ENCODE peak calls at places on chromosomes 3 and 15, in ten cellular contexts. R, P, D, K, N, F, C, I, G and Y are unnamed samples. For H3K9me3, the result is how much of the 10 kb centered on the place peaks cover.

GRCh38 chr3:10983219-10983916 is 9.2 kb upstream of the SLC6A1 start:
- DNase-seq in R (no peak), P (peak), D (peak), K (peak), N (no peak), F (no peak), C (peak), I (peak), G (peak), Y (no peak)

GRCh38 chr3:160038862-160039562 is 50.4 kb downstream of the IL12A start:
- DNase-seq in R (no peak), P (no peak), D (no peak), K (peak), N (peak), F (no peak), C (peak), I (no peak), G (peak), Y (no peak)

GRCh38 chr3:98540346-98540745 is 8.6 kb downstream of the GPR15 start:
- DNase-seq in R (no peak), P (no peak), D (no peak), K (no peak), N (no peak), F (no peak), C (no peak), I (no peak), G (no peak), Y (no peak)

GRCh38 chr3:85790445-85791030 is 831.7 kb downstream of the CADM2 start:
- DNase-seq in R (no peak), P (no peak), D (no peak), K (no peak), N (no peak), F (no peak), C (no peak), I (no peak), G (peak), Y (no peak)

GRCh38 chr3:28860307-28860706 is 420.6 kb upstream of the RBMS3 start:
- DNase-seq in R (no peak), P (no peak), D (no peak), K (peak), N (peak), F (peak), C (no peak), I (peak), G (no peak), Y (no peak)

GRCh38 chr15:99928429-99928981 is 195.3 kb upstream of the LYSMD4 start:
- DNase-seq in R (peak), P (peak), D (peak), K (peak), N (peak), F (peak), C (peak), I (peak), G (peak), Y (peak)

GRCh38 chr3:171741377-171741776 is 68.9 kb downstream of the PLD1 start:
- DNase-seq in R (no peak), P (no peak), D (no peak), K (no peak), N (no peak), F (no peak), C (no peak), I (no peak), G (no peak), Y (no peak)

GRCh38 chr3:120449701-120450216 is 1.0 kb downstream of the FSTL1 start:
- DNase-seq in R (no peak), P (peak), D (peak), K (peak), N (no peak), F (no peak), C (no peak), I (no peak), G (no peak), Y (no peak)

GRCh38 chr3:124351430-124352142 is 359.7 kb upstream of the ROPN1 start:
- DNase-seq in R (no peak), P (peak), D (peak), K (peak), N (no peak), F (no peak), C (peak), I (peak), G (no peak), Y (no peak)

GRCh38 chr3:71903141-71903540 is 118.2 kb upstream of the PROK2 start:
- DNase-seq in R (no peak), P (no peak), D (no peak), K (no peak), N (no peak), F (no peak), C (no peak), I (no peak), G (no peak), Y (no peak)

GRCh38 chr3:143786229-143787199 is 61.8 kb downstream of the SLC9A9 start:
- DNase-seq in R (peak), P (no peak), D (peak), K (no peak), N (no peak), F (peak), C (no peak), I (peak), G (peak), Y (no peak)

GRCh38 chr15:75455982-75456531 is 4.6 kb upstream of the SIN3A start:
- DNase-seq in R (no peak), P (peak), D (peak), K (no peak), N (no peak), F (no peak), C (peak), I (no peak), G (peak), Y (no peak)

GRCh38 chr3:30914696-30915095 is 20.2 kb upstream of the GADL1 start:
- DNase-seq in R (no peak), P (no peak), D (no peak), K (no peak), N (no peak), F (no peak), C (no peak), I (no peak), G (no peak), Y (no peak)

GRCh38 chr3:127226946-127227842 is 34.3 kb downstream of the PRR23E start:
- DNase-seq in R (no peak), P (no peak), D (no peak), K (no peak), N (peak), F (no peak), C (peak), I (no peak), G (no peak), Y (no peak)

GRCh38 chr3:123423026-123423425 is 25.9 kb downstream of the ADCY5 start:
- DNase-seq in R (no peak), P (no peak), D (no peak), K (no peak), N (no peak), F (peak), C (no peak), I (no peak), G (no peak), Y (no peak)

GRCh38 chr3:13865106-13865505 is 14.8 kb downstream of the WNT7A start:
- DNase-seq in R (no peak), P (no peak), D (no peak), K (no peak), N (no peak), F (no peak), C (no peak), I (no peak), G (no peak), Y (no peak)

GRCh38 chr15:47188766-47189507 is 528.4 kb upstream of the SEMA6D start:
- DNase-seq in R (no peak), P (no peak), D (no peak), K (no peak), N (no peak), F (no peak), C (peak), I (no peak), G (no peak), Y (no peak)

GRCh38 chr3:113546414-113546893 is 14.1 kb downstream of the SIDT1 start:
- DNase-seq in R (no peak), P (no peak), D (no peak), K (no peak), N (no peak), F (no peak), C (no peak), I (no peak), G (no peak), Y (no peak)

GRCh38 chr3:187318819-187319616 is 27.5 kb upstream of the MASP1 start:
- DNase-seq in R (peak), P (peak), D (peak), K (peak), N (no peak), F (no peak), C (peak), I (peak), G (peak), Y (peak)

GRCh38 chr3:53890726-53891499 is 746 bp downstream of the SELENOK start:
- DNase-seq in R (no peak), P (peak), D (peak), K (no peak), N (no peak), F (no peak), C (no peak), I (peak), G (peak), Y (peak)

GRCh38 chr3:128328546-128329458 is 137.9 kb downstream of the DNAJB8 start:
- DNase-seq in R (no peak), P (no peak), D (no peak), K (no peak), N (no peak), F (no peak), C (peak), I (peak), G (peak), Y (no peak)

GRCh38 chr3:46154300-46154699 is 53.8 kb downstream of the CCR1 start:
- DNase-seq in R (no peak), P (no peak), D (no peak), K (no peak), N (no peak), F (no peak), C (no peak), I (no peak), G (no peak), Y (no peak)

GRCh38 chr3:59978979-59979378 is 929.2 kb upstream of the CFAP20DC start:
- DNase-seq in R (no peak), P (no peak), D (no peak), K (no peak), N (no peak), F (no peak), C (no peak), I (no peak), G (no peak), Y (no peak)

GRCh38 chr15:73632670-73633058 is 525 bp downstream of the NPTN start:
- DNase-seq in R (no peak), P (no peak), D (no peak), K (no peak), N (no peak), F (peak), C (no peak), I (no peak), G (peak), Y (peak)

GRCh38 chr3:49171119-49171774 is at the start of gene KLHDC8B:
- DNase-seq in R (peak), P (peak), D (peak), K (peak), N (peak), F (peak), C (peak), I (peak), G (peak), Y (peak)

GRCh38 chr15:63490345-63491034 is 13.9 kb upstream of the USP3 start:
- DNase-seq in R (no peak), P (no peak), D (no peak), K (no peak), N (no peak), F (no peak), C (no peak), I (no peak), G (no peak), Y (no peak)

GRCh38 chr15:25065876-25066275 is 111.1 kb downstream of the SNRPN start:
- DNase-seq in R (peak), P (no peak), D (no peak), K (no peak), N (peak), F (no peak), C (no peak), I (no peak), G (no peak), Y (no peak)
- H3K9me3 ChIP-seq in R (half or more), P (half or more), D (half or more), K (half or more), N (half or more), F (half or more), C (half or more), I (under half), G (half or more), Y (under half)

GRCh38 chr3:44642337-44642736 is 6.2 kb upstream of the ZNF35 start:
- DNase-seq in R (no peak), P (no peak), D (no peak), K (no peak), N (no peak), F (no peak), C (no peak), I (no peak), G (no peak), Y (no peak)
- H3K9me3 ChIP-seq in R (under half), P (half or more), D (under half), K (under half), N (half or more), F (half or more), C (under half), I (under half), G (half or more), Y (under half)

GRCh38 chr15:58779554-58779953 is 8.5 kb downstream of the MINDY2 start:
- DNase-seq in R (no peak), P (no peak), D (no peak), K (no peak), N (no peak), F (no peak), C (no peak), I (no peak), G (no peak), Y (no peak)

GRCh38 chr15:58771621-58772235 is 626 bp downstream of the MINDY2 start:
- DNase-seq in R (no peak), P (peak), D (no peak), K (no peak), N (peak), F (peak), C (peak), I (peak), G (peak), Y (peak)

GRCh38 chr15:58775402-58775801 is 4.3 kb downstream of the MINDY2 start:
- DNase-seq in R (no peak), P (no peak), D (no peak), K (no peak), N (no peak), F (no peak), C (no peak), I (no peak), G (no peak), Y (no peak)

GRCh38 chr15:58773024-58773423 is 1.9 kb downstream of the MINDY2 start:
- DNase-seq in R (no peak), P (no peak), D (no peak), K (no peak), N (no peak), F (no peak), C (no peak), I (no peak), G (no peak), Y (no peak)

GRCh38 chr15:58777107-58777506 is 6.0 kb downstream of the MINDY2 start:
- DNase-seq in R (no peak), P (no peak), D (no peak), K (no peak), N (no peak), F (no peak), C (no peak), I (no peak), G (no peak), Y (no peak)
- H3K9me3 ChIP-seq in R (under half), P (under half), D (under half), K (under half), N (under half), F (under half), C (under half), I (under half), G (under half), Y (under half)

DNA sequence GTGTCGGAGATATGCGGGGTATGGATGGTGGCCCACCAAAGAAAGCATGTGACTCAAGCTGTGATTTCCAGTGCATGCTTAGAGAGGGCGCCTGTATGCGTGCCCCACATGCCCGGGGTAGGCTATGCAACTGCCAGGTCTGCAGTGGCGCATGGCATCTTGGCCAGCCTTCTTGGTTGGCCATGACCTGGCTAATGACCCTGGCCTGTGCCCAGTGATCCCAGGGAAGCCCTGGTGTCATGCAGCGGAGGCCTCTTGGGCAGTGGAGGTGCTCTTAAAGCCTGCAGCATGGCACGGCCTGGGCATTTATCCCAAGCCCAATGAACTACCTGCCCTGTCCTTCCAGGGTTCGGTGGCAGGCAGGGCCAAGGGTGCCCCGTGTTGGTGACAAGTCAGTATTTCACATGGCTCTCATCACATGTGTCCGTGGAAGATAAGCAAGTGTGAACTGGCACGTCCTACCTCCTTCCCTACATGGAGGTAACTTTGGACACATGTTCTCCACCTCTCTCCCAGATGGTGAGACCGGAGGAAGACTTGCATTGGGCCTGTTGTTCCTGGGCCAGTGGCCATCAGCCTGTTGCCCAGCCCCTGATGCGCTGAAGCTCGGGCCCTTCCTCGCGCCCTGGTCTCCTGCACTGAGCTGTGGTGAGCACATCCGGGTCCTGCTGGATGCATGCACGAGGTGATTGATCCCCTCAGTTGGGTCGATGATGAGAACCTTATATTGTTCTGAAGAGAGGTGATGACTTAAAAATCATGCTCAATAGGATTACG is 192.0 kb downstream of the UBE3A start:
- DNase-seq in R (peak), P (no peak), D (no peak), K (no peak), N (no peak), F (no peak), C (peak), I (peak), G (peak), Y (no peak)
- H3K9me3 ChIP-seq in R (under half), P (under half), D (half or more), K (under half), N (under half), F (half or more), C (under half), I (under half), G (half or more), Y (under half)